ENCODE peak calls at places on chromosomes 13 and 19, in six cellular contexts. K, Y, R, T, C and E are unnamed samples.

GRCh38 chr13:29435125-29435911 is 160.2 kb downstream of the SLC7A1 start:
- DNase-seq in K (no peak), Y (peak), R (peak), T (no peak), C (no peak), E (no peak)

GRCh38 chr19:43777163-43777700 is 3.5 kb downstream of the KCNN4 start:
- DNase-seq in K (no peak), Y (peak), R (no peak), T (no peak), C (no peak), E (no peak)

GRCh38 chr19:13215572-13216380 is 65.6 kb downstream of the IER2 start:
- DNase-seq in K (no peak), Y (no peak), R (no peak), T (no peak), C (peak), E (no peak)

GRCh38 chr13:40059540-40060232 is 404.2 kb downstream of the COG6 start:
- DNase-seq in K (no peak), Y (peak), R (no peak), T (no peak), C (peak), E (no peak)

GRCh38 chr19:8393192-8393870 is 3.2 kb downstream of the RAB11B start:
- DNase-seq in K (no peak), Y (no peak), R (no peak), T (no peak), C (no peak), E (no peak)

GRCh38 chr19:3184847-3185481 is 766 bp upstream of the NCLN start:
- DNase-seq in K (peak), Y (peak), R (no peak), T (peak), C (no peak), E (no peak)

GRCh38 chr19:38394488-38394887 is 6.0 kb downstream of the SPRED3 start:
- DNase-seq in K (no peak), Y (peak), R (no peak), T (peak), C (no peak), E (no peak)

GRCh38 chr13:44337581-44337980 is 36.0 kb upstream of the SERP2 start:
- DNase-seq in K (no peak), Y (no peak), R (no peak), T (no peak), C (no peak), E (no peak)

GRCh38 chr13:95571941-95572340 is 19.4 kb downstream of the CLDN10 start:
- DNase-seq in K (no peak), Y (no peak), R (no peak), T (no peak), C (no peak), E (no peak)

GRCh38 chr13:111156421-111156820 is 41.3 kb downstream of the ARHGEF7 start:
- DNase-seq in K (no peak), Y (no peak), R (no peak), T (no peak), C (no peak), E (no peak)

GRCh38 chr19:15508035-15508710 is at the start of gene CYP4F22:
- DNase-seq in K (no peak), Y (no peak), R (no peak), T (no peak), C (no peak), E (no peak)

GRCh38 chr13:96000069-96000468 is 53.1 kb downstream of the UGGT2 start:
- DNase-seq in K (no peak), Y (no peak), R (no peak), T (no peak), C (no peak), E (no peak)

DNA sequence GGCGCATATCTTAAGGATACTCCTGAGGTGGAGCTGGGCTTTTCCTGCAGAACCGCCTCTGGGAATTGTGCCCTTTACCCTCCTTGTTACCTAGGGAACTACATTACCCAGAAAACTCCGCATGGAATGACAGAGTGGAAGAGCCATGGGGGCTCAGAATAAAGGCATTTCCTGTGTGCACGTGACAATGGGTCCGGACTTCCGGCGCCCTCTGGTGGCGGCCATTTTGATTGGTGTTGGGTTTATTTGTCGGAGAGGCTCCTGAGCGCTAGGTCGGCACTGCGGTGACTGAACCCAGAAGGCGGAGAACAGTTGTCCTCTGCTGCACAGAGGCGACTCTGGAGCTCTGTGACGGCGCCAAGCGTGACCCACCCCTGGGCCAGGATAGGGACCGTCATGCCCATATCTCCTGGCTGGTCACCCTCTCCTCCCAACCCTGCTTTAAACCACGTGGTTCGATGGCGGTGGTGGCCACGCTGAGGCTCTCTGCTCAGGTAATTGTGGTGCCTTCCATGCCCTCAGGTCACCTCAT is at the start of gene ZNF587B:
- DNase-seq in K (peak), Y (peak), R (peak), T (peak), C (no peak), E (no peak)
- TF ChIP-seq CTCF in K (no peak), Y (peak), R (peak), T (peak), C (peak), E (peak)

GRCh38 chr19:55459950-55460657 is 1.3 kb downstream of the ISOC2 start:
- DNase-seq in K (peak), Y (peak), R (no peak), T (no peak), C (no peak), E (no peak)
- H3K4me3 ChIP-seq in K (no peak), Y (peak), R (peak), T (no peak), C (peak), E (peak)

DNA sequence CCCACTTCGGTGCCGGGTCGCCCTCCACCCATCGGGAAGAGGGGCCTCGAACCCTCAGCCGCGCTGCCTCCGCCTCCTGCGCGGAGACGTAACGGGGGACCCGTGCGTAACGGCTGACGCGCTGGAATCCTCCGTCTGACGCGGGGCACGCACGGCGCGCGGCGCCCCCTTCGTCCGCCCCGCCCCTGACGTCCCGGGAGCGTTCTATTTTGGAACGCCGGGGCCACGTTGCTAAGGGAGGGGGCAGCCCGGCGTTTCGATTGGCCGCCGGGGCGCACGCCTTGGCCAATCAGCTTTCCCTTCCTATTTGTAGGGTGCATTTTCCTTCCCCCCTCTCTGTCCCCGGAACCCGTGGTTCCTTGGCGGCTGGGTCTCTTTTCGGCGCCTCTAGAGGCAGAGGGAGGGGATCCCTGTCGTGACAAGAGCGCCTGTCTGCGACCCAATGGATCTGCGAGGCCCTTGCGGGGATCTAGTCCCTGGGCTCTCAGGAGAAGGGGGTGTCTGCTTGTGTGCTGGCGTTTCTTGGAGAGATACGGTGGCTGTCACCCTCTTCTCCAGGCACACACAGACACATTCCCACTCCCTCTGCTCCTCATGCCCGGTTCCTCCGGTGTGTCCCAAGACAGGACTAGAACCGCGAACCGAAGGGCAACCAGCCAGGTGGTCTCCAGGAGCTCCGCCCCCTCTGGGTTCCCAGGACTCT is 1.5 kb downstream of the FOSB start:
- DNase-seq in K (peak), Y (peak), R (peak), T (peak), C (peak), E (no peak)
- TF ChIP-seq CTCF in K (no peak), Y (no peak), R (no peak), T (no peak), C (no peak), E (no peak)

DNA sequence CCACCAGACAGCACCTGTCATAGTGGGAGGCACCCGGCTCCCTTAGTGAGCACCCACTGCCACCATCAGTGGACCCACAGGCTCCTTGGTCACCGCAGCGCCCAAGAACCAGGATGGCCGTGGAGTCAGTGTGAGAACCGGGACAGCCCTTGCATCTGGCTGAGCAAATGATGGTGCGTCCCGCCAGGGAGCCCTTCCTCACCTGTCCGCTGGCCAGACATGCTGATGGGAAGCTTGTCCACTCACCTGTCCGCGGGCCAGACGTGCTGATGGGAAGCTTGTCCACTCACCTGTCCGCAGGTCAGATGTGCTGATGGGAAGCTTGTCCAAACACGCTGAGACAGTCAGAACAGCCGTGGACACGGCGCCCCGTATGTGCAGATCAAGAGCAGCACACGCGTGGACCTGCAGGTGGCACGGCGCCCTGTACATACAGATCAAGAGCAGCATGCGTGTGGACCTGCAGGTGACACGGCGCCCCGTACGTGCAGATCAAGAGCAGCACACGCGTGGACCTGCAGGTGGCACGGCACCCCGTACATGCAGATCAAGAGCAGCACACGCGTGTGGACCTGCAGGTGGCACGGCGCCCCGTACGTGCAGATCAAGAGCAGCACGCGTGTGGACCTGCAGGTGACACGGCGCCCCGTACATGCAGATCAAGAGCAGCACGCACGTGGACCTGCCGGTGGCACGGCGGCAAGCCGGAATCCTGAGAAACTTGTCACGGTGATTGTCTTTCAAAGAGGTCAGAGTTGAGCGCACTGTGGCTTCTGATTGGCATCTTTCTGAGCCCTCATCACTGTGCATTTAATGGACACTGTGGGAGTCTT is 40.7 kb upstream of the DCUN1D2 start:
- DNase-seq in K (peak), Y (no peak), R (no peak), T (no peak), C (no peak), E (no peak)
- H3K4me3 ChIP-seq in K (no peak), Y (no peak), R (no peak), T (no peak), C (no peak), E (no peak)

GRCh38 chr13:112883241-112883945 is 85.6 kb upstream of the MCF2L start:
- DNase-seq in K (no peak), Y (no peak), R (no peak), T (no peak), C (no peak), E (no peak)

GRCh38 chr13:112885242-112885781 is 83.7 kb upstream of the MCF2L start:
- DNase-seq in K (no peak), Y (no peak), R (no peak), T (no peak), C (no peak), E (no peak)

GRCh38 chr13:112887557-112887991 is 81.4 kb upstream of the MCF2L start:
- DNase-seq in K (no peak), Y (no peak), R (no peak), T (no peak), C (no peak), E (no peak)

GRCh38 chr13:112887151-112887550 is 81.9 kb upstream of the MCF2L start:
- DNase-seq in K (no peak), Y (no peak), R (no peak), T (no peak), C (no peak), E (no peak)

DNA sequence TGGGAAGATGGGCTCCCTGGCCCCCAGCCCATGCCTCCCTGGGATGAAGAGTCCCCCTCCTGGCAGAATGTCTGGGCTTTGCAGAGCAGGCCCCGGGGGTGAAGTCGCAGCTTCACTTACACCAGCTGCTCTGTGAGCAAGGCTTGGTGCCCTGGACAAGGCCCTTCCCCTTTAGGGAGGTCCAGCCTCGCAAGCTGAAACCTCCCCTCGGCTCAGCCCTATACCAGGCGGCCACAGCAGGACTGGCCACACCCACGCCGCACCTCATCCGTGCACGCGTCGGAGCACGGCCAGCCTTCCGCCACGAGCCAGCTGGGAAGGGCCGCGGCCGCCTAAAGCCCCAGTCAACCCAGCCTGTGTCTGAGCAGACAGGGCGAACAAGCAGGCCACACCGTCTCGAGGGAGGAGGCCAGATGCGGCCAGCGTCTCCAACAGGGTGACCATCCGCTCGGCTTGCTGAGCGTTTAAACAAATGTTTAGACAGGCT is 83.2 kb upstream of the MCF2L start:
- DNase-seq in K (peak), Y (peak), R (peak), T (no peak), C (no peak), E (no peak)
- TF ChIP-seq CTCF in K (no peak), Y (no peak), R (no peak), T (no peak), C (no peak), E (no peak)

GRCh38 chr13:48502601-48503319 is 30.1 kb downstream of the RCBTB2 start:
- DNase-seq in K (no peak), Y (no peak), R (no peak), T (no peak), C (no peak), E (no peak)

GRCh38 chr13:48505597-48506091 is 27.2 kb downstream of the RCBTB2 start:
- DNase-seq in K (peak), Y (no peak), R (peak), T (peak), C (peak), E (no peak)

GRCh38 chr13:48507024-48507423 is 25.9 kb downstream of the RCBTB2 start:
- DNase-seq in K (no peak), Y (no peak), R (no peak), T (no peak), C (no peak), E (no peak)

GRCh38 chr13:48506092-48506701 is 26.7 kb downstream of the RCBTB2 start:
- DNase-seq in K (no peak), Y (no peak), R (no peak), T (no peak), C (no peak), E (no peak)

DNA sequence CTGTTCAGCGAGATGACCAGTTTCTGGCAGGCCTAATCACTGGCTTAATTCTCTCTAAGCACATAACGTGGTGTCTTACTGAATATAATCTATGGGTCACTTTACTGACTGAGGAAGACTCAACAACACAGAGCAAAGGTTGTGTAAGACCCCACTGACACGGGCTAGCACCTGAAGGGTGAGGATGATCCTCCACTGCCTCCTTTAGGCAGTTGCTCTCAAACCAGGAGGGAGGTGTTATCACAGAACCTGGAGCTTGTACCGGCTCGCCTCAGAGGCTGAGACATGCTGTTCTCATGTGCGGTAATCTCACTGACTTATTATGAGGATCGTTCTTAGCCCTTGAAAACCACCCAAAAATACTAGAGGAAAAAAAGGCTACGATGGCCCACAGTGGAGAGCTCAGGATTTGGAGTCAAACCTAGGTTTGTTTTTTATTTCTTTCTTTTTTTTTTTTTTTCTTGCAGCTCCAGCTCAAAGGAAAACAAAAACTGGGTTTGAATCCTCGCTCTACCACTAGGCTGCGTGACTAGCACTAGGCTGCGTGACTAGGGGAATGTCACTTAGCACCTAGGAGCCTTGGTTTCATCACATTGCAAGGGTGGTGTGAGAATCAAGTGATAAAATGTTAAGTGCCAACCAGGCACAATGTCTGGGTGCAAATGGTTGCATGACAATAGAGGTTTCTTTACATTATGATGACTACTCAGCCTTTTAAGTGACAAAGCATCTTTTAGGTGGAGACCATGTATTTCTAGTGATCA is 28.1 kb downstream of the RCBTB2 start:
- DNase-seq in K (peak), Y (no peak), R (no peak), T (no peak), C (no peak), E (no peak)
- H3K4me3 ChIP-seq in K (no peak), Y (no peak), R (no peak), T (no peak), C (no peak), E (no peak)

DNA sequence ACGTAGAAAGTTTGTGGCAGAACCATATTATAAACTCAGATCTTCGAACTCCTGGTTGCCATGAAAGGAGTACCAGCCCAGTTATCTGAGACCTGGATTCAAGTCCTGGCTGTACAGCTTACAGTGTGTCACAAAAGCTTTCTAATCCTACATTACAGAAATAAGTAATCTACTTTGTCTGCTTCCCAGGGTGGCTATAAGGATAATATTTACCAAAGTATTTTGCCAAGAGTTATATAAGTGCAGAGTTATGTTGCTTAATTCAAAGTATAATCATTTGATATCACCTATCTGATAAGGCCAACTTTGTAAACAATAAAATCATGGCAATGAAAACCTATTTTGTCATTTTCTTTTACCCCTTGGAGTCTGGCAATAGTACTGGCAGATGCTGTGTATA is 381.6 kb downstream of the NDFIP2 start:
- DNase-seq in K (no peak), Y (no peak), R (no peak), T (no peak), C (no peak), E (no peak)
- TF ChIP-seq CTCF in K (no peak), Y (no peak), R (no peak), T (no peak), C (no peak), E (no peak)

GRCh38 chr13:24681930-24682329 is 1.7 kb downstream of the ATP12A start:
- DNase-seq in K (no peak), Y (no peak), R (no peak), T (no peak), C (no peak), E (no peak)

GRCh38 chr13:24680258-24680920 is at the start of gene ATP12A:
- DNase-seq in K (peak), Y (no peak), R (no peak), T (peak), C (no peak), E (no peak)

GRCh38 chr13:24679686-24680085 is 522 bp upstream of the ATP12A start:
- DNase-seq in K (no peak), Y (no peak), R (no peak), T (no peak), C (no peak), E (no peak)

GRCh38 chr13:24682353-24682752 is 2.1 kb downstream of the ATP12A start:
- DNase-seq in K (no peak), Y (no peak), R (no peak), T (no peak), C (no peak), E (no peak)

DNA sequence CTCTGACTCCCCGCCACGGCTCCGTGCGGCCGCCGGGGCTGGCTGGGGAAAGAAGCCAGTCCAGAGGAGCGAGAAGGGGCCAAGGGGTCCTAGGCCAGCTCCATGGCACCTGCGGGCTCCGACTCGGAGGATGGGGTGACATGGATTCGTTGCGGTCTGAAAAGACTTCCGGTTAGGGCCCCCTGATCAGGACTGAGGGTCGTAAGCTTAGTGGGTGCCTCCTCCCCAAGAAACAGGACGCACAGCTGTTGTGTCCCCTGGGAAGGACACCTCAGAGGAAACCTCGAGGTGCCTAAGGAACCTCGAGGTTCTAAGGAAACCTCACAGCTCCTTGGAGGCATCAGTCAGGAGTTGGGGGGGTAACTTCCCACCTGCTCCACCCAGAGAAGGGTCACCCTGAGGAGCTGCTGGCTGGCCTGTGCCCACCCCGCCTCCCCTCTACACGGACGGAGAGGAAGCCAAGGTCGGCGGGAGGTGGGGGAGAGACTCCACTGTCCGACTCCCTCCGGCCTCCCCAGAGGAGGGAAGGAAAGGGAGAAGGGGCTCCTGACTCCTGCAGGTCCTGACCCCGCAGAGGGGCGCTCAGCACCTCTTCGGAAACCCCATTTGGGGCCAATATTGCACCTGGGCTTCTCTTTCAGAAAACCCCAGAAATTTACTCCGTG is 845 bp downstream of the ATP12A start:
- DNase-seq in K (no peak), Y (no peak), R (no peak), T (no peak), C (no peak), E (no peak)
- H3K4me3 ChIP-seq in K (peak), Y (no peak), R (no peak), T (peak), C (no peak), E (no peak)